ENCODE peak calls at places on chromosomes 7 and 10, in eight cellular contexts. A is right atrium auricular region, K is small intestine, O is neural progenitor cell, M is mesendoderm, R is endothelial cell of umbilical vein, I is hepatocyte, F is SK-N-SH. L is an unnamed sample. For H3K4me1, the result is how much of the 10 kb centered on the place peaks cover.

GRCh38 chr10:100780324-100780723 is 34.9 kb downstream of the PAX2 start:
- DNase-seq in F (no peak), O (no peak), I (no peak), A (no peak), M (no peak), K (no peak), R (no peak), L (no peak)

GRCh38 chr10:90579602-90580242 is 278.1 kb downstream of the HTR7 start:
- DNase-seq in A (no peak), F (no peak), R (peak), O (peak), K (peak), I (peak), M (peak), L (no peak)

GRCh38 chr7:107528461-107528860 is 35.3 kb downstream of the COG5 start:
- DNase-seq in K (no peak), R (peak), F (no peak), M (peak), A (no peak), O (no peak), I (no peak), L (no peak)

GRCh38 chr7:119640326-119640725 is 632.6 kb upstream of the KCND2 start:
- DNase-seq in A (no peak), M (peak), R (no peak), O (no peak), F (no peak), I (no peak), K (no peak), L (no peak)

GRCh38 chr10:43872644-43873043 is 224.0 kb upstream of the ZNF32 start:
- DNase-seq in I (no peak), R (no peak), O (no peak), M (no peak), K (no peak), F (no peak), A (no peak), L (no peak)

GRCh38 chr10:63115732-63116383 is 17.3 kb upstream of the NRBF2 start:
- DNase-seq in O (peak), M (no peak), I (peak), R (peak), F (no peak), A (peak), K (no peak), L (peak)

GRCh38 chr7:49773939-49774458 is 561 bp downstream of the VWC2 start:
- DNase-seq in F (peak), M (no peak), I (peak), O (peak), K (no peak), A (no peak), R (no peak), L (peak)

GRCh38 chr7:32890553-32891045 is 961 bp downstream of the KBTBD2 start:
- DNase-seq in A (no peak), I (peak), R (no peak), F (peak), M (peak), K (peak), O (peak), L (peak)

GRCh38 chr7:24965831-24966708 is 13.9 kb downstream of the OSBPL3 start:
- DNase-seq in I (peak), K (peak), F (no peak), R (peak), M (peak), A (no peak), O (peak), L (peak)

GRCh38 chr7:30760514-30761213 is 8.7 kb downstream of the INMT start:
- DNase-seq in R (no peak), K (no peak), A (peak), I (peak), O (no peak), F (no peak), M (no peak), L (no peak)

GRCh38 chr7:44348300-44348699 is 22.9 kb upstream of the CAMK2B start:
- DNase-seq in I (no peak), A (no peak), M (peak), R (peak), F (peak), K (no peak), O (peak), L (no peak)

GRCh38 chr7:30869794-30870491 is 41.7 kb upstream of the AQP1 start:
- DNase-seq in K (no peak), M (no peak), F (peak), A (no peak), R (peak), O (no peak), I (no peak), L (peak)

GRCh38 chr7:85716353-85716752 is 529.5 kb upstream of the SEMA3D start:
- DNase-seq in M (no peak), A (no peak), F (no peak), R (no peak), K (no peak), O (no peak), I (no peak), L (no peak)

GRCh38 chr7:23003505-23004246 is 10.3 kb downstream of the HYCC1 start:
- DNase-seq in M (no peak), O (no peak), A (no peak), R (no peak), K (no peak), F (no peak), I (no peak), L (no peak)

GRCh38 chr7:74501298-74501697 is 47.6 kb downstream of the GTF2IRD1 start:
- DNase-seq in A (no peak), K (no peak), M (no peak), I (no peak), R (no peak), O (no peak), F (no peak), L (no peak)

GRCh38 chr10:132745971-132746370 is 40.0 kb downstream of the NKX6-2 start:
- DNase-seq in A (no peak), M (no peak), I (no peak), O (no peak), R (no peak), K (no peak), F (no peak), L (no peak)

GRCh38 chr10:114541081-114541833 is 116.8 kb downstream of the ABLIM1 start:
- DNase-seq in K (peak), R (peak), M (peak), I (peak), O (no peak), F (no peak), A (peak), L (no peak)

GRCh38 chr10:58457761-58458616 is 54.7 kb upstream of the BICC1 start:
- DNase-seq in F (no peak), K (no peak), A (peak), I (no peak), M (no peak), R (no peak), O (no peak), L (no peak)

GRCh38 chr10:62514079-62514693 is 140.0 kb downstream of the ZNF365 start:
- DNase-seq in K (no peak), R (no peak), F (no peak), M (peak), A (no peak), O (no peak), I (no peak), L (no peak)

GRCh38 chr7:116698930-116699722 is 27.1 kb downstream of the MET start:
- DNase-seq in M (no peak), K (no peak), F (no peak), I (no peak), A (no peak), R (no peak), O (no peak), L (no peak)

GRCh38 chr7:14009453-14010418 is 20.3 kb upstream of the ETV1 start:
- DNase-seq in R (no peak), K (no peak), M (no peak), A (no peak), O (no peak), F (no peak), I (no peak), L (no peak)

GRCh38 chr7:91949221-91950009 is 8.8 kb downstream of the AKAP9 start:
- DNase-seq in I (no peak), A (no peak), O (no peak), F (no peak), K (no peak), M (peak), R (no peak), L (no peak)

GRCh38 chr10:112815238-112816032 is 134.6 kb upstream of the TCF7L2 start:
- DNase-seq in M (peak), K (no peak), O (no peak), A (no peak), R (peak), F (no peak), I (peak), L (no peak)

GRCh38 chr10:89463846-89464537 is 49.6 kb downstream of the IFIT5 start:
- DNase-seq in M (peak), F (no peak), R (no peak), O (no peak), I (no peak), A (no peak), K (no peak), L (no peak)

GRCh38 chr7:131008840-131009651 is 275.0 kb upstream of the KLF14 start:
- DNase-seq in R (no peak), M (no peak), O (no peak), I (no peak), A (no peak), K (no peak), F (no peak), L (no peak)

GRCh38 chr7:42672339-42672990 is 239.4 kb downstream of the C7orf25 start:
- DNase-seq in R (no peak), O (no peak), A (no peak), F (no peak), M (peak), K (no peak), I (no peak), L (no peak)

GRCh38 chr10:92990615-92991014 is 70.0 kb upstream of the CYP26C1 start:
- DNase-seq in A (no peak), I (peak), F (no peak), O (no peak), M (peak), R (peak), K (peak), L (no peak)

GRCh38 chr7:38222481-38223096 is 44.5 kb downstream of the STARD3NL start:
- DNase-seq in M (peak), F (peak), A (no peak), R (peak), I (peak), K (peak), O (peak), L (no peak)

GRCh38 chr7:70579397-70580097 is 552.4 kb upstream of the GALNT17 start:
- DNase-seq in K (no peak), O (no peak), M (no peak), I (no peak), F (no peak), R (no peak), A (no peak), L (no peak)

GRCh38 chr10:3982746-3983442 is 197.9 kb upstream of the KLF6 start:
- DNase-seq in M (no peak), O (no peak), A (no peak), K (no peak), I (no peak), F (no peak), R (no peak), L (no peak)

GRCh38 chr7:77680266-77680665 is 16.0 kb upstream of the RSBN1L start:
- DNase-seq in I (no peak), F (no peak), M (no peak), K (no peak), O (no peak), A (no peak), R (no peak), L (no peak)

GRCh38 chr7:16647435-16647960 is 1.5 kb downstream of the BZW2 start:
- DNase-seq in K (no peak), M (no peak), F (no peak), O (no peak), A (no peak), R (peak), I (no peak), L (no peak)
- H3K27ac ChIP-seq in K (no peak), M (no peak), F (peak), O (no peak), A (peak), R (peak), I (peak), L (no peak)

GRCh38 chr10:54137396-54137795 is 663.6 kb downstream of the PCDH15 start:
- DNase-seq in M (no peak), A (no peak), I (no peak), O (no peak), K (no peak), R (no peak), F (no peak), L (no peak)

DNA sequence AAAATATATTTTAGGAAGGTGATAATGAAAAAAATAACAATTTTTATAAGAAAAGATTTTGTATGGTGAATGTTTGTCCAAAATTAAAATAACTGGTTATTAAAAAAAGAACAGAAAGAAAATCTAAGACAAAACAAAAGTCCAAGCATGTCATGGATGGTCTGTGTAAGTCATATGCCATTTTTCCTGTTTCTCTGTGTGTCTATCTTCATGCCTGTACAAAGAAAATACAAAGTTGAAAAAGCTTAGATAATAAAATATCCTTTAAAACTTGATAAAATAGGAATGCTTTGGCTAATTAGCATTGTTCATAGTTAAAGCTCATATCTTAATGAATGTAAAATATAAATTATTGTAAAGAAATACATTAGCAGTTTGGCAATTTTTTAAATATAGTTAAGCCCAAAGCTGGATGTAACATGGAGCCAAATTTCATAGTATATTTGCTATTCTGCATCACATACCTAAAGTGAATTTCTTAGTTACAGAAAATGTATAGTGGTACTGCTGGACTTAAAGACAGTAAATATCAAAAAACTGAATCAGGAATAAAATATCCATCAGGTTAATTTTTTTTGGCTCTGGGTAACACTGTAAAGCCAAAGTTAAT is 661.1 kb downstream of the PCDH15 start:
- DNase-seq in K (no peak), M (peak), R (no peak), I (no peak), A (no peak), O (no peak), F (no peak), L (no peak)
- H3K4me1 ChIP-seq in K (under half), M (under half), R (under half), I (under half), A (under half), O (under half), F (under half), L (under half)

GRCh38 chr7:36758879-36759278 is 34.6 kb upstream of the AOAH start:
- DNase-seq in A (no peak), I (no peak), K (no peak), M (no peak), R (no peak), F (no peak), O (no peak), L (no peak)

GRCh38 chr7:36763084-36763807 is 39.0 kb upstream of the AOAH start:
- DNase-seq in O (no peak), M (peak), R (no peak), F (no peak), A (no peak), I (no peak), K (no peak), L (no peak)

GRCh38 chr7:36761835-36762234 is 37.5 kb upstream of the AOAH start:
- DNase-seq in M (no peak), R (no peak), A (no peak), I (no peak), F (no peak), K (no peak), O (no peak), L (no peak)

GRCh38 chr7:36762394-36762793 is 38.1 kb upstream of the AOAH start:
- DNase-seq in R (no peak), K (no peak), F (no peak), A (no peak), I (no peak), O (no peak), M (no peak), L (no peak)

GRCh38 chr7:36760856-36761762 is 36.8 kb upstream of the AOAH start:
- DNase-seq in I (peak), M (no peak), F (no peak), R (no peak), K (peak), O (no peak), A (no peak), L (no peak)
- H3K27ac ChIP-seq in I (peak), M (no peak), F (no peak), R (no peak), K (no peak), O (no peak), A (no peak), L (no peak)

DNA sequence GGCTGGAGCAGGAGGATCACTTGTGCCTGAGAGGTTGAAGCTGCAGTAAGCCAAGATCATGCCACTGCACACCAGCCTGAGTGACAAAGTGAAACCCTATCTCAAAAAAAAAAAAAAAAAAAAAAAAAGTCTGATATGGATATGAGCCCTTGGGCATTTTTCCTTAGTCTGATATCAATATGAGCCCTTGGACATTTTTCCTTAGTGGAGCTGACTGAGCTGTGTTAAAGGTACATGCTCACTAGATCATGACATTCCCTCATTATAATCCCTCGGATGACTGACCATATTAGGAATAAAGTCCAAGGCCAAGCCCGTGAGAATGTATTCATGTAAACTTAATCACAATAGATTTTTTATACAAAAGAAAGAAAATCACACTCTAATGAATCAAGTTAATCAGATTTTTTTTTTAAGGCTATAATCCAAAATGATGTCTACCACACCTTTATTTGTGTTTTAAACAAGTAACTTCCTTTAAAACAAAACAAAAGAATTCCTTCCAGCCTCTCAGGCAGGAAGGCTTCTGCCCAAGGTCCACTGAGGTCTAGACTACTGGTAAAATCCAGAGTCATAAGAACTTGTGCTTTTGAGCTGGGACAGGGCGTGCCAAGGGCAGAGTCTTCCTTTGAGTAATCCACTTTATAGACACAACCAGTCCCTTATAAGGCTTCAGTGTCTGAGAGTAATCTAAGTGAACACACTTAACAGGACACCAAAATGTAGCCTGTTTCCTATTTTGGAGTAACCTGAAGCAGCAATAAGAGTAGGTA is 5.5 kb downstream of the PPA1 start:
- DNase-seq in F (no peak), K (peak), A (no peak), I (peak), M (no peak), R (no peak), O (no peak), L (no peak)
- H3K4me1 ChIP-seq in F (under half), K (under half), A (under half), I (under half), M (under half), R (under half), O (under half), L (half or more)

DNA sequence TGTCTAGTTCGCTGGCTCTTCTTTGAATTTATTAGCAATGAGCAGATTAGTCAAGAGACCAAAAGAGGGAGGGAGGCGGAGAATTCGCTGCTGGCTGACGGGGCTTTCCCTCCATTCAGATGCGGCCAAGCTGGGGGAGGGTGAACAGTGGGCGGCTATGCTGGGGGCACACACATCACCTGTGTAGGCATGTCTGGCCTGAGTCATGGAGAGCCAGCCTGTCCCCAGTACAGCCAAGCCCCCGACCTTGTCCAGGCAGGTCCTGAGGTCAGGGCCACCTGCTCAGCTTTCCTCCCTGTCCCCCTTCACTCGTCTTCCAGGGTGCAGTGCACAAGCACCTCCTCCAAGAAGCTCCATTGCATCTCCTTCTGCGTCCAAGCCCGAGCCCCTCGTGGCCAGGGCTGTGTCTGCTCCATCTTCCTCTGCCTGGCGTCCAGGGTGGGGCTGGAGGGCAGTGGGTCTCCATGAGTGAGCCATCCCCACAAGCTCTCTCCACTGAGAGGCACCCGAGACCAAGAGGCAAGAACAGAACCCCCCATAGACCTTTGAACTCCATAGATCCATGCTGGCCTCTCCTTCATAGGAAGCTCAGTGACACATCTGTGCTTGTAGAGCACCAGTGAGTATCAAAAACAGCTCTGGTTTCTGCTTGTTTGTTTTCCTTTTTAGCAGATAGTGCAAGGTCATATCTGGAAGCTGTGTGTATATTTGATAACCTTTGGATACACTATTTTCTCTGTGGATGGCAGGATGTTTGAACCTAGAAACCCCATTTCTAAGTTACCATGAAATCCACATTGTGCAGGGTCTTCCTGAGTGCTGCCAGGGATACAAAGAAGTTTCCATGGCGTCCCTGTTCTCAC is 1.9 kb upstream of the DEPP1 start:
- DNase-seq in M (no peak), K (no peak), I (no peak), O (no peak), R (peak), A (no peak), F (no peak), L (no peak)
- H3K27ac ChIP-seq in M (no peak), K (no peak), I (peak), O (no peak), R (peak), A (peak), F (peak), L (peak)

L was measured in left lung.